ENCODE peak calls at places on chromosomes 11 and 22, in ten cellular contexts. One of them, this sample, is unnamed.
A peak's percentile ranks its signal among the peaks of the same experiment; 100 is the strongest.

GRCh38 chr11:69044111-69045013 is 4.4 kb upstream of the TPCN2 start:
- DNase-seq in colonic mucosa: peak; percentile 72
- DNase-seq in GM03348: peak; percentile 89
- DNase-seq in dermis microvascular lymphatic vessel endothelial cell: peak; percentile 60
- DNase-seq in H4: peak; percentile 84
- DNase-seq in NCI-H187: no peak
- DNase-seq in bronchial epithelial cell: peak; percentile 53
- DNase-seq in germinal center: no peak
- DNase-seq in kidney epithelial cell: peak; percentile 35
- DNase-seq in kidney glomerular epithelial cell: peak; percentile 68
- DNase-seq in this sample: peak; percentile 78

GRCh38 chr11:55714982-55715888 is 53.2 kb downstream of the OR4C6 start:
- DNase-seq in H4: peak; percentile 17
- DNase-seq in bronchial epithelial cell: no peak
- DNase-seq in kidney epithelial cell: no peak
- DNase-seq in GM03348: no peak
- DNase-seq in NCI-H187: no peak
- DNase-seq in dermis microvascular lymphatic vessel endothelial cell: no peak
- DNase-seq in germinal center: no peak
- DNase-seq in colonic mucosa: no peak
- DNase-seq in kidney glomerular epithelial cell: no peak
- DNase-seq in this sample: peak; percentile 4

GRCh38 chr22:33116846-33117547 is 58.8 kb upstream of the SYN3 start:
- DNase-seq in colonic mucosa: no peak
- DNase-seq in dermis microvascular lymphatic vessel endothelial cell: no peak
- DNase-seq in germinal center: no peak
- DNase-seq in H4: peak; percentile 56
- DNase-seq in kidney glomerular epithelial cell: peak; percentile 12
- DNase-seq in NCI-H187: no peak
- DNase-seq in kidney epithelial cell: no peak
- DNase-seq in GM03348: no peak
- DNase-seq in bronchial epithelial cell: peak; percentile 83
- DNase-seq in this sample: peak; percentile 67

GRCh38 chr11:87012089-87012488 is 25.6 kb upstream of the TMEM135 start:
- DNase-seq in dermis microvascular lymphatic vessel endothelial cell: no peak
- DNase-seq in colonic mucosa: no peak
- DNase-seq in kidney epithelial cell: no peak
- DNase-seq in GM03348: no peak
- DNase-seq in NCI-H187: no peak
- DNase-seq in H4: no peak
- DNase-seq in kidney glomerular epithelial cell: no peak
- DNase-seq in germinal center: no peak
- DNase-seq in bronchial epithelial cell: no peak
- DNase-seq in this sample: no peak

GRCh38 chr22:19292262-19293230 is 1.0 kb upstream of the CLTCL1 start:
- DNase-seq in germinal center: peak; percentile 7
- DNase-seq in bronchial epithelial cell: peak; percentile 52
- DNase-seq in kidney glomerular epithelial cell: peak; percentile 52
- DNase-seq in NCI-H187: peak; percentile 67
- DNase-seq in dermis microvascular lymphatic vessel endothelial cell: no peak
- DNase-seq in GM03348: peak; percentile 20
- DNase-seq in colonic mucosa: peak; percentile 28
- DNase-seq in H4: no peak
- DNase-seq in kidney epithelial cell: no peak
- DNase-seq in this sample: peak; percentile 3

GRCh38 chr11:75782540-75783263 is 14.1 kb downstream of the DGAT2 start:
- DNase-seq in H4: no peak
- DNase-seq in NCI-H187: no peak
- DNase-seq in colonic mucosa: no peak
- DNase-seq in germinal center: no peak
- DNase-seq in dermis microvascular lymphatic vessel endothelial cell: no peak
- DNase-seq in bronchial epithelial cell: peak; percentile 83
- DNase-seq in kidney epithelial cell: no peak
- DNase-seq in GM03348: no peak
- DNase-seq in kidney glomerular epithelial cell: no peak
- DNase-seq in this sample: no peak

GRCh38 chr11:65851083-65851579 is 6.8 kb downstream of the CFL1 start:
- DNase-seq in dermis microvascular lymphatic vessel endothelial cell: no peak
- DNase-seq in colonic mucosa: peak; percentile 55
- DNase-seq in NCI-H187: no peak
- DNase-seq in kidney epithelial cell: no peak
- DNase-seq in H4: peak; percentile 27
- DNase-seq in bronchial epithelial cell: no peak
- DNase-seq in germinal center: peak; percentile 57
- DNase-seq in kidney glomerular epithelial cell: no peak
- DNase-seq in GM03348: no peak
- DNase-seq in this sample: no peak

GRCh38 chr11:28743101-28743550 is 634.9 kb downstream of the METTL15 start:
- DNase-seq in bronchial epithelial cell: peak; percentile 50
- DNase-seq in colonic mucosa: no peak
- DNase-seq in NCI-H187: no peak
- DNase-seq in kidney glomerular epithelial cell: no peak
- DNase-seq in H4: peak; percentile 39
- DNase-seq in kidney epithelial cell: no peak
- DNase-seq in GM03348: no peak
- DNase-seq in germinal center: no peak
- DNase-seq in dermis microvascular lymphatic vessel endothelial cell: peak; percentile 84
- DNase-seq in this sample: no peak

GRCh38 chr22:29288837-29289236 is 17.6 kb upstream of the GAS2L1 start:
- DNase-seq in kidney glomerular epithelial cell: no peak
- DNase-seq in H4: no peak
- DNase-seq in colonic mucosa: no peak
- DNase-seq in dermis microvascular lymphatic vessel endothelial cell: no peak
- DNase-seq in bronchial epithelial cell: no peak
- DNase-seq in NCI-H187: no peak
- DNase-seq in germinal center: no peak
- DNase-seq in GM03348: no peak
- DNase-seq in kidney epithelial cell: no peak
- DNase-seq in this sample: no peak

GRCh38 chr11:103587951-103588788 is 448.3 kb upstream of the DDI1 start:
- DNase-seq in bronchial epithelial cell: peak; percentile 72
- DNase-seq in kidney epithelial cell: no peak
- DNase-seq in GM03348: no peak
- DNase-seq in colonic mucosa: no peak
- DNase-seq in NCI-H187: peak; percentile 26
- DNase-seq in dermis microvascular lymphatic vessel endothelial cell: peak; percentile 90
- DNase-seq in kidney glomerular epithelial cell: no peak
- DNase-seq in H4: no peak
- DNase-seq in germinal center: no peak
- DNase-seq in this sample: no peak

GRCh38 chr22:36385491-36386350 is 2.0 kb downstream of the MYH9 start:
- DNase-seq in NCI-H187: no peak
- DNase-seq in dermis microvascular lymphatic vessel endothelial cell: no peak
- DNase-seq in H4: no peak
- DNase-seq in germinal center: peak; percentile 48
- DNase-seq in kidney epithelial cell: peak; percentile 60
- DNase-seq in GM03348: peak; percentile 52
- DNase-seq in kidney glomerular epithelial cell: peak; percentile 84
- DNase-seq in colonic mucosa: peak; percentile 58
- DNase-seq in bronchial epithelial cell: peak; percentile 86
- DNase-seq in this sample: peak; percentile 86

GRCh38 chr22:32994046-32994827 is 63.9 kb downstream of the SYN3 start:
- DNase-seq in kidney glomerular epithelial cell: no peak
- DNase-seq in dermis microvascular lymphatic vessel endothelial cell: no peak
- DNase-seq in H4: no peak
- DNase-seq in kidney epithelial cell: no peak
- DNase-seq in GM03348: no peak
- DNase-seq in germinal center: no peak
- DNase-seq in colonic mucosa: no peak
- DNase-seq in bronchial epithelial cell: no peak
- DNase-seq in NCI-H187: no peak
- DNase-seq in this sample: no peak

This sample was measured in MG63.